ENCODE peak calls at places on chromosome 1, in seven cellular contexts. One of them, this sample, is unnamed.

GRCh38 chr1:212916395-212917133 is 33.8 kb upstream of the VASH2 start:
- DNase-seq in CD4-positive, CD25-positive, alpha-beta regulatory T cell: no peak
- DNase-seq in HCEC 1CT: no peak
- DNase-seq in right atrium auricular region: peak; percentile 66
- DNase-seq in thyroid gland: peak; percentile 61
- DNase-seq in activated T-helper 1 cell treated with anti-CD3 and anti-CD28 coated beads, Interleukin-12 subunit alpha, Interleukin-12 subunit beta, Interleukin-2, Interleukin-4 antibody, amounts not matched to agents 30 ng/mL and 10 ng/mL and 1 ng/mL, durations not matched to agents 14 hours and 24 hours and 36 hours: no peak
- DNase-seq in NCI-H1105: no peak
- DNase-seq in this sample: no peak

GRCh38 chr1:29810121-29811120 is 574.1 kb downstream of the PTPRU start:
- DNase-seq in CD4-positive, CD25-positive, alpha-beta regulatory T cell: no peak
- DNase-seq in HCEC 1CT: no peak
- DNase-seq in right atrium auricular region: no peak
- DNase-seq in thyroid gland: no peak
- DNase-seq in activated T-helper 1 cell treated with anti-CD3 and anti-CD28 coated beads, Interleukin-12 subunit alpha, Interleukin-12 subunit beta, Interleukin-2, Interleukin-4 antibody, amounts not matched to agents 30 ng/mL and 10 ng/mL and 1 ng/mL, durations not matched to agents 14 hours and 24 hours and 36 hours: no peak
- DNase-seq in NCI-H1105: no peak
- DNase-seq in this sample: peak; percentile 60

GRCh38 chr1:71196685-71197084 is 115.8 kb upstream of the ZRANB2 start:
- DNase-seq in CD4-positive, CD25-positive, alpha-beta regulatory T cell: no peak
- DNase-seq in HCEC 1CT: peak; percentile 40
- DNase-seq in right atrium auricular region: no peak
- DNase-seq in thyroid gland: no peak
- DNase-seq in activated T-helper 1 cell treated with anti-CD3 and anti-CD28 coated beads, Interleukin-12 subunit alpha, Interleukin-12 subunit beta, Interleukin-2, Interleukin-4 antibody, amounts not matched to agents 30 ng/mL and 10 ng/mL and 1 ng/mL, durations not matched to agents 14 hours and 24 hours and 36 hours: no peak
- DNase-seq in NCI-H1105: peak; percentile 38
- DNase-seq in this sample: no peak

GRCh38 chr1:241972703-241973375 is 15.3 kb downstream of the BECN2 start:
- DNase-seq in CD4-positive, CD25-positive, alpha-beta regulatory T cell: no peak
- DNase-seq in HCEC 1CT: peak; percentile 46
- DNase-seq in right atrium auricular region: no peak
- DNase-seq in thyroid gland: no peak
- DNase-seq in activated T-helper 1 cell treated with anti-CD3 and anti-CD28 coated beads, Interleukin-12 subunit alpha, Interleukin-12 subunit beta, Interleukin-2, Interleukin-4 antibody, amounts not matched to agents 30 ng/mL and 10 ng/mL and 1 ng/mL, durations not matched to agents 14 hours and 24 hours and 36 hours: no peak
- DNase-seq in NCI-H1105: no peak
- DNase-seq in this sample: no peak

GRCh38 chr1:211326528-211327340 is at the start of gene TRAF5:
- DNase-seq in CD4-positive, CD25-positive, alpha-beta regulatory T cell: peak; percentile 41
- DNase-seq in HCEC 1CT: peak; percentile 16
- DNase-seq in right atrium auricular region: no peak
- DNase-seq in thyroid gland: peak; percentile 35
- DNase-seq in activated T-helper 1 cell treated with anti-CD3 and anti-CD28 coated beads, Interleukin-12 subunit alpha, Interleukin-12 subunit beta, Interleukin-2, Interleukin-4 antibody, amounts not matched to agents 30 ng/mL and 10 ng/mL and 1 ng/mL, durations not matched to agents 14 hours and 24 hours and 36 hours: peak; percentile 47
- DNase-seq in NCI-H1105: peak; percentile 46
- DNase-seq in this sample: no peak

GRCh38 chr1:61419681-61420080 is 305.3 kb downstream of the TM2D1 start:
- DNase-seq in CD4-positive, CD25-positive, alpha-beta regulatory T cell: no peak
- DNase-seq in HCEC 1CT: no peak
- DNase-seq in right atrium auricular region: no peak
- DNase-seq in thyroid gland: no peak
- DNase-seq in activated T-helper 1 cell treated with anti-CD3 and anti-CD28 coated beads, Interleukin-12 subunit alpha, Interleukin-12 subunit beta, Interleukin-2, Interleukin-4 antibody, amounts not matched to agents 30 ng/mL and 10 ng/mL and 1 ng/mL, durations not matched to agents 14 hours and 24 hours and 36 hours: no peak
- DNase-seq in NCI-H1105: no peak
- DNase-seq in this sample: no peak

GRCh38 chr1:8184301-8184700 is 133.6 kb upstream of the SLC45A1 start:
- DNase-seq in CD4-positive, CD25-positive, alpha-beta regulatory T cell: no peak
- DNase-seq in HCEC 1CT: no peak
- DNase-seq in right atrium auricular region: no peak
- DNase-seq in thyroid gland: peak; percentile 74
- DNase-seq in activated T-helper 1 cell treated with anti-CD3 and anti-CD28 coated beads, Interleukin-12 subunit alpha, Interleukin-12 subunit beta, Interleukin-2, Interleukin-4 antibody, amounts not matched to agents 30 ng/mL and 10 ng/mL and 1 ng/mL, durations not matched to agents 14 hours and 24 hours and 36 hours: no peak
- DNase-seq in NCI-H1105: no peak
- DNase-seq in this sample: no peak

GRCh38 chr1:212638419-212639151 is 30.0 kb downstream of the ATF3 start:
- DNase-seq in CD4-positive, CD25-positive, alpha-beta regulatory T cell: no peak
- DNase-seq in HCEC 1CT: peak; percentile 48
- DNase-seq in right atrium auricular region: no peak
- DNase-seq in thyroid gland: no peak
- DNase-seq in activated T-helper 1 cell treated with anti-CD3 and anti-CD28 coated beads, Interleukin-12 subunit alpha, Interleukin-12 subunit beta, Interleukin-2, Interleukin-4 antibody, amounts not matched to agents 30 ng/mL and 10 ng/mL and 1 ng/mL, durations not matched to agents 14 hours and 24 hours and 36 hours: no peak
- DNase-seq in NCI-H1105: no peak
- DNase-seq in this sample: no peak

GRCh38 chr1:48025076-48025475 is 27.9 kb upstream of the TRABD2B start:
- DNase-seq in CD4-positive, CD25-positive, alpha-beta regulatory T cell: no peak
- DNase-seq in HCEC 1CT: no peak
- DNase-seq in right atrium auricular region: no peak
- DNase-seq in thyroid gland: no peak
- DNase-seq in activated T-helper 1 cell treated with anti-CD3 and anti-CD28 coated beads, Interleukin-12 subunit alpha, Interleukin-12 subunit beta, Interleukin-2, Interleukin-4 antibody, amounts not matched to agents 30 ng/mL and 10 ng/mL and 1 ng/mL, durations not matched to agents 14 hours and 24 hours and 36 hours: no peak
- DNase-seq in NCI-H1105: peak; percentile 52
- DNase-seq in this sample: peak; percentile 31

GRCh38 chr1:203671047-203671446 is 44.4 kb downstream of the ATP2B4 start:
- DNase-seq in CD4-positive, CD25-positive, alpha-beta regulatory T cell: no peak
- DNase-seq in HCEC 1CT: peak; percentile 80
- DNase-seq in right atrium auricular region: no peak
- DNase-seq in thyroid gland: no peak
- DNase-seq in activated T-helper 1 cell treated with anti-CD3 and anti-CD28 coated beads, Interleukin-12 subunit alpha, Interleukin-12 subunit beta, Interleukin-2, Interleukin-4 antibody, amounts not matched to agents 30 ng/mL and 10 ng/mL and 1 ng/mL, durations not matched to agents 14 hours and 24 hours and 36 hours: no peak
- DNase-seq in NCI-H1105: no peak
- DNase-seq in this sample: no peak

GRCh38 chr1:164865385-164865784 is 306.4 kb downstream of the PBX1 start:
- DNase-seq in CD4-positive, CD25-positive, alpha-beta regulatory T cell: no peak
- DNase-seq in HCEC 1CT: no peak
- DNase-seq in right atrium auricular region: no peak
- DNase-seq in thyroid gland: no peak
- DNase-seq in activated T-helper 1 cell treated with anti-CD3 and anti-CD28 coated beads, Interleukin-12 subunit alpha, Interleukin-12 subunit beta, Interleukin-2, Interleukin-4 antibody, amounts not matched to agents 30 ng/mL and 10 ng/mL and 1 ng/mL, durations not matched to agents 14 hours and 24 hours and 36 hours: no peak
- DNase-seq in NCI-H1105: no peak
- DNase-seq in this sample: peak; percentile 2

GRCh38 chr1:193326296-193326695 is 139.9 kb upstream of the B3GALT2 start:
- DNase-seq in CD4-positive, CD25-positive, alpha-beta regulatory T cell: no peak
- DNase-seq in HCEC 1CT: no peak
- DNase-seq in right atrium auricular region: no peak
- DNase-seq in thyroid gland: no peak
- DNase-seq in activated T-helper 1 cell treated with anti-CD3 and anti-CD28 coated beads, Interleukin-12 subunit alpha, Interleukin-12 subunit beta, Interleukin-2, Interleukin-4 antibody, amounts not matched to agents 30 ng/mL and 10 ng/mL and 1 ng/mL, durations not matched to agents 14 hours and 24 hours and 36 hours: no peak
- DNase-seq in NCI-H1105: no peak
- DNase-seq in this sample: no peak

This sample was measured in coronary artery.